ENCODE peak calls at places on chromosome 4, in seven cellular contexts. Y is H1, D is GM12878, U is esophagus muscularis mucosa, G is lower leg skin, J is suprapubic skin, B is uterus. W is an unnamed sample.
A peak's percentile ranks its signal among the peaks of the same experiment; 100 is the strongest.

GRCh38 chr4:91325495-91325894 is 978.3 kb upstream of the GRID2 start:
- DNase-seq in Y (no peak), D (no peak), U (no peak), G (no peak), J (no peak), B (no peak), W (no peak)

GRCh38 chr4:12583286-12583685 is 900.9 kb downstream of the RAB28 start:
- DNase-seq in Y (no peak), D (no peak), U (no peak), G (no peak), J (no peak), B (no peak), W (no peak)

GRCh38 chr4:84631573-84631972 is 48.6 kb downstream of the CDS1 start:
- DNase-seq in Y (no peak), D (no peak), U (no peak), G (no peak), J (no peak), B (no peak), W (no peak)

GRCh38 chr4:128556756-128557155 is 252.7 kb upstream of the JADE1 start:
- DNase-seq in Y (no peak), D (no peak), U (no peak), G (no peak), J (no peak), B (no peak), W (no peak)

GRCh38 chr4:97106161-97106560 is 1037.1 kb downstream of the STPG2 start:
- DNase-seq in Y (no peak), D (no peak), U (no peak), G (no peak), J (no peak), B (no peak), W (no peak)

GRCh38 chr4:88366460-88366859 is 12.2 kb upstream of the HERC6 start:
- DNase-seq in Y (no peak), D (no peak), U (peak; percentile 21), G (no peak), J (no peak), B (no peak), W (no peak)

GRCh38 chr4:53068755-53069154 is 206.6 kb downstream of the RASL11B start:
- DNase-seq in Y (no peak), D (no peak), U (no peak), G (no peak), J (no peak), B (no peak), W (no peak)

GRCh38 chr4:147362868-147363440 is 117.9 kb upstream of the EDNRA start:
- DNase-seq in Y (no peak), D (no peak), U (no peak), G (peak; percentile 22), J (no peak), B (peak; percentile 87), W (peak; percentile 38)

GRCh38 chr4:173420324-173420752 is 21.4 kb upstream of the SCRG1 start:
- DNase-seq in Y (no peak), D (no peak), U (no peak), G (no peak), J (no peak), B (no peak), W (no peak)

GRCh38 chr4:99202094-99202493 is 17.0 kb downstream of the ADH6 start:
- DNase-seq in Y (no peak), D (no peak), U (no peak), G (no peak), J (no peak), B (no peak), W (no peak)

GRCh38 chr4:101655005-101655404 is 135.5 kb upstream of the BANK1 start:
- DNase-seq in Y (no peak), D (no peak), U (no peak), G (no peak), J (no peak), B (no peak), W (no peak)

GRCh38 chr4:56183344-56183959 is 203.8 kb downstream of the AASDH start:
- DNase-seq in Y (no peak), D (peak; percentile 7), U (no peak), G (no peak), J (no peak), B (no peak), W (no peak)

GRCh38 chr4:45033676-45034410 is 307.5 kb upstream of the GNPDA2 start:
- DNase-seq in Y (no peak), D (no peak), U (no peak), G (no peak), J (no peak), B (no peak), W (no peak)
- TF ChIP-seq POLR2A in Y (no peak), D (no peak), U (no peak), G (no peak), J (no peak), B (no peak), W (no peak)

DNA sequence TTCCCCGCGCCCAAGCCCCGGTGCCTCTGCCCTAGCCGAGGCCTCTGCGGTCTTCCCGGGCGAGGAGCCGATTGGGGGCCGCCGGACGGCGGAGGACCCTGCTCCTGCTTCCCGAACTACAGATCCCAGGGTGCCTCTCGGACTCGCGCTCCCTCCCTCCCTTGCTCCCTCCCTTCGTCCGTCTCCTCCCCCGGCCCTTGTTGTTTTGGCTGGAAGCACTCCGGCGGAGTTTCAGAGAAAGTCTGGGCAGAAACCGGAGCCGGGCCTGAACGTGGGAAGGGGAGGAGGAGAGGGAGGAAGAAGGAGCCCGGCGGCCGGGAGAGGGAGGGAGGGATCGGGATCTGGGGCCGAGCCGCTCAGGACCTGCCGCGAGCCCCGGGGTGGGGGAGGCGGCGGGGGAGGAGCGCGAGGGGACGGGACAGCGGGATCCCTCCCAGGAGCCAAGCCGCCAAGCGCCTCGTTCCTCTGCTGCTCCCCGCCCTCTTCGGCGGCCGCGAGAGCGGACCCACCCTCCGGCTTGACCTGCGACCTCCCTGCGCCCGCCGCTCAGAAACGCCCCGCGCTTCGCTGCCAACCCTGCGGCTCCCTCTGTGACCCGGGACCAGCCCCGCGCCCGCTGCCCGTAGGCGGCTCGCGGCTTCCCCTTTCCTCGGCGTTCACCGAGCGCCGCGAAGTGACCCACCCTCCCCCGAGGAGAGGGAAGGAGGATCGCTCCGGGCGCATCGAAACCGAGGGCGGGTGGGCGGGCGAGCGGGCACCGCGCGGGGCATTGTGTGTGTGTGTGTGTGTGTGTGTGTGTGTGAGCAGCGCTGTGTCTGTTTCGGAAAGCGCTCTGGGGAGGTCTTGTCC is 473 bp upstream of the GAB1 start:
- DNase-seq in Y (peak; percentile 90), D (no peak), U (peak; percentile 96), G (peak; percentile 82), J (peak; percentile 92), B (peak; percentile 87), W (peak; percentile 96)
- TF ChIP-seq POLR2A in Y (peak; percentile 82), D (peak; percentile 41), U (peak; percentile 45), G (no peak), J (no peak), B (peak; percentile 33), W (peak; percentile 46)

DNA sequence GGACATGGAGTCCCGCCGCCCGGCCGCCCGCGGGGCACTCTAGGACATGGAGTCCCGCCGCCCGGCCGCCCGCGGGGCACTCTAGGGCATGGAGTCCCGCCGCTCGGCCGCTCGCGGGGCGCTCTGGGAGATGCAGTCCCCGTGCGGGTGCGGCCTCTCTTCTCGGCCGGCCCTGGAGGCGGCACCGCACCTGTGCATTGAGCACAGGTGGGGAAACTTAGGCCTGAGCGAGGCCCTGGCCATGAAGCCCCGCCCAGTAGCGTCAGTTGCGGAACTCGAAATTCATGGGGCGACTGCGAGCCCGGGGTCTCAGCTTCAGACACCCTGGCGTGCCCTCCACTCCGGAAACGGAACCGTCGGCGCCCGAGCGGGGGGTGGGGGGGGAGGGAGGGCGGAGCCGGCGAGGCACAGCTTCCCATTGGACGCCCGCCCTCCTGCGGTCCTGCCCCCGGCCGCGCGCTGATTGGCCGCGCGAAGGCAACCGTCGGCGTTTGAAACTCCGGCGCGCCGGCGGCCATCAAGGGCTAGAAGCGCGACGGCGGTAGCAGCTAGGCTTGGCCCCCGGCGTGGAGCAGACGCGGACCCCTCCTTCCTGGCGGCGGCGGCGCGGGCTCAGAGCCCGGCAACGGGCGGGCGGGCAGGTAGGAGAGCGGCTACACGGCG is at the start of the genes TACC3 and TMEM129:
- DNase-seq in Y (peak; percentile 93), D (peak; percentile 77), U (peak; percentile 99), G (peak; percentile 93), J (peak; percentile 96), B (peak; percentile 92), W (peak; percentile 97)
- TF ChIP-seq POLR2A in Y (peak; percentile 67), D (no peak), U (no peak), G (no peak), J (no peak), B (peak; percentile 56), W (peak; percentile 76)

DNA sequence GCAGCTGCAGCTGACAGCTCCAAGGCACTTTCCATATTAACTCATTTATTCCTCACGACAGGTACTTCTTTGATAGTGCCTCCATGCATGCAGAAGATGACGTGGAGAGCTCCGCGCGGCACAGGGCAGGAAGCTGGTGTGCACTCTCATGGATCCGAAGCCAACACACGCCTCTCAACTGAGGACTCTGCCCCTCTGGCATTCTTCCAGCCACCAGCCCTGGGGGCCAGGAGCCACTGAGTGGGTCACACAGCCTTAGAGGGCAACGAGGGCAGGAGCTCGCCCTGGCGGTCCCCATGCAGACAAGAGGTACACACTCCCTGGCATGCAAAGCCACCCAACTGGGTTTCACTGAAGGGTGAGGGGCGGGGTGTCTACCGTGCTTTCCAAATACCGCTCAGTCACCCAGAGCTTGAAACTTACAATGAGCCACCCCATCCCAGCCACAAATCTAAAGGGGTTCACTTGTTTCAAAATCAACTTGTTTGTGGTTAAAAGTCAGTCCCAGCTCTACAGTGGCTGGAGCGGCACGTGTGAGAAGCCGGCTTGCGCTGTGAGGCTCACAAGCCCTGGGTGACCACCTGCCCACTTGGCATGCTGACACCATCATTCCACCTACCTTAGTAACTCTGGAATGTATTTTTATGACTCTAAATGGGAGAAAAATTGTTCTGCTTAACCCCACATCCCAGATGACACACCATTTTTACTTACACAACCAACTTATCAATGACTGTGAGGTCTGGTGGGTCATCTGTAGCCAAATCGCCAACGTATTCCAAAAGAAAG is 16.2 kb downstream of the NOP14 start:
- DNase-seq in Y (no peak), D (no peak), U (no peak), G (no peak), J (peak; percentile 55), B (no peak), W (peak; percentile 75)
- TF ChIP-seq POLR2A in Y (no peak), D (no peak), U (no peak), G (no peak), J (no peak), B (no peak), W (no peak)

GRCh38 chr4:176270669-176271068 is 1.6 kb upstream of the ASB5 start:
- DNase-seq in Y (peak; percentile 13), D (no peak), U (no peak), G (no peak), J (no peak), B (no peak), W (no peak)
- TF ChIP-seq POLR2A in Y (no peak), D (no peak), U (no peak), G (no peak), J (no peak), B (no peak), W (no peak)